ENCODE peak calls at places on chromosomes 5 and 9, in nine cellular contexts. I is skeletal muscle cell, N is right atrium auricular region, U is pancreas, H is GM23248, D is AG09309, J is aorta, T is esophagus muscularis mucosa, M is adrenal gland. E is an unnamed sample.

GRCh38 chr5:124913329-124913653 is 166.9 kb upstream of the ZNF608 start:
- DNase-seq in D (no peak), I (no peak), U (no peak), J (no peak), H (no peak), N (no peak), T (no peak), M (no peak), E (no peak)

GRCh38 chr5:51226420-51226735 is 156.9 kb upstream of the ISL1 start:
- DNase-seq in I (no peak), D (no peak), M (no peak), N (no peak), H (no peak), J (no peak), U (no peak), T (no peak), E (no peak)

GRCh38 chr9:111622626-111623025 is 8.5 kb upstream of the DNAJC25 start:
- DNase-seq in J (peak), H (peak), D (peak), T (no peak), M (peak), I (peak), U (no peak), N (peak), E (no peak)

GRCh38 chr9:74122661-74123060 is 374.5 kb upstream of the RORB start:
- DNase-seq in J (no peak), U (no peak), H (no peak), M (no peak), I (no peak), D (no peak), T (no peak), N (no peak), E (no peak)

GRCh38 chr9:35114921-35115341 is 731 bp downstream of the ATOSB start:
- DNase-seq in J (peak), N (peak), D (no peak), I (no peak), H (peak), M (peak), U (no peak), T (no peak), E (peak)

GRCh38 chr5:179801304-179802206 is 5.1 kb downstream of the MGAT4B start:
- DNase-seq in I (peak), M (peak), H (no peak), D (no peak), U (peak), T (no peak), J (peak), N (no peak), E (peak)

GRCh38 chr9:124776952-124777645 is at the start of gene OLFML2A:
- DNase-seq in N (no peak), J (no peak), D (no peak), H (peak), T (no peak), I (no peak), U (peak), M (no peak), E (peak)

GRCh38 chr5:148390914-148391313 is 7.2 kb downstream of the FBXO38 start:
- DNase-seq in I (no peak), U (no peak), J (no peak), H (no peak), D (no peak), N (no peak), T (no peak), M (no peak), E (no peak)

GRCh38 chr9:33924978-33925797 is 108.2 kb downstream of the UBE2R2 start:
- DNase-seq in J (no peak), H (peak), N (peak), U (no peak), D (peak), T (no peak), M (peak), I (no peak), E (no peak)

GRCh38 chr5:151724360-151724759 is 34.1 kb downstream of the ATOX1 start:
- DNase-seq in H (no peak), M (no peak), U (no peak), T (no peak), N (no peak), D (no peak), J (no peak), I (no peak), E (no peak)

GRCh38 chr5:5490774-5491347 is 68.4 kb downstream of the ICE1 start:
- DNase-seq in D (no peak), I (no peak), H (no peak), N (no peak), M (no peak), T (no peak), U (no peak), J (no peak), E (no peak)

GRCh38 chr9:72554221-72554641 is 32.8 kb downstream of the TMC1 start:
- DNase-seq in U (no peak), J (no peak), H (peak), N (no peak), M (no peak), I (no peak), T (no peak), D (peak), E (no peak)

GRCh38 chr5:89437450-89438435 is 554.8 kb upstream of the MEF2C start:
- DNase-seq in D (no peak), H (peak), M (no peak), J (no peak), I (peak), T (no peak), U (no peak), N (no peak), E (no peak)

GRCh38 chr5:32275421-32275765 is 37.3 kb downstream of the MTMR12 start:
- DNase-seq in T (no peak), I (no peak), J (no peak), U (no peak), H (no peak), M (no peak), N (no peak), D (no peak), E (no peak)

GRCh38 chr9:76717611-76718010 is 46.6 kb upstream of the PCA3 start:
- DNase-seq in N (no peak), J (peak), U (no peak), H (peak), T (no peak), I (no peak), M (peak), D (no peak), E (no peak)

GRCh38 chr9:70385423-70385822 is 29.0 kb downstream of the KLF9 start:
- DNase-seq in H (no peak), U (no peak), D (no peak), I (no peak), T (no peak), J (no peak), N (no peak), M (no peak), E (no peak)

GRCh38 chr9:93035106-93035660 is 23.3 kb upstream of the SUSD3 start:
- DNase-seq in J (no peak), H (no peak), M (no peak), D (no peak), N (no peak), I (no peak), U (no peak), T (no peak), E (no peak)

GRCh38 chr5:132103380-132103951 is 29.9 kb downstream of the CSF2 start:
- DNase-seq in M (peak), U (peak), T (peak), N (peak), J (peak), H (peak), D (peak), I (peak), E (no peak)

GRCh38 chr5:87300744-87301143 is 33.1 kb downstream of the RASA1 start:
- DNase-seq in M (peak), U (no peak), H (peak), T (no peak), N (no peak), I (peak), D (peak), J (peak), E (no peak)

GRCh38 chr5:151223447-151224264 is at the start of gene CCDC69:
- DNase-seq in D (no peak), I (no peak), H (peak), M (peak), N (peak), U (peak), J (peak), T (no peak), E (no peak)

GRCh38 chr5:90153031-90153430 is 256.5 kb downstream of the CETN3 start:
- DNase-seq in H (peak), T (no peak), U (no peak), J (no peak), I (no peak), D (no peak), N (no peak), M (no peak), E (no peak)

GRCh38 chr5:82847564-82847963 is 229.6 kb downstream of the TMEM167A start:
- DNase-seq in U (no peak), H (no peak), I (no peak), J (no peak), T (no peak), N (no peak), M (no peak), D (no peak), E (no peak)

GRCh38 chr5:132498686-132499271 is 8.2 kb upstream of the IRF1 start:
- DNase-seq in M (peak), H (no peak), J (no peak), D (no peak), U (no peak), N (peak), I (no peak), T (peak), E (no peak)

GRCh38 chr5:4514067-4514648 is 626.0 kb upstream of the ADAMTS16 start:
- DNase-seq in M (no peak), N (no peak), I (no peak), U (no peak), J (no peak), D (no peak), T (peak), H (no peak), E (no peak)

GRCh38 chr9:3825724-3826123 is 299.9 kb upstream of the RFX3 start:
- DNase-seq in H (no peak), T (no peak), D (no peak), I (no peak), M (no peak), J (no peak), N (no peak), U (no peak), E (no peak)

GRCh38 chr9:37760416-37761165 is 7.0 kb downstream of the TRMT10B start:
- DNase-seq in U (no peak), N (no peak), I (peak), D (peak), T (no peak), J (no peak), M (no peak), H (peak), E (no peak)

GRCh38 chr5:174732040-174733020 is 7.9 kb downstream of the MSX2 start:
- DNase-seq in H (no peak), T (no peak), N (no peak), I (no peak), D (no peak), M (no peak), U (no peak), J (no peak), E (no peak)

GRCh38 chr5:174733091-174733690 is 8.8 kb downstream of the MSX2 start:
- DNase-seq in U (no peak), M (no peak), D (no peak), N (no peak), I (no peak), T (no peak), H (no peak), J (no peak), E (no peak)

GRCh38 chr5:174733836-174734235 is 9.5 kb downstream of the MSX2 start:
- DNase-seq in D (no peak), H (no peak), U (no peak), I (no peak), M (no peak), J (no peak), N (no peak), T (no peak), E (no peak)

GRCh38 chr5:174729075-174729680 is 4.8 kb downstream of the MSX2 start:
- DNase-seq in I (no peak), D (no peak), H (no peak), N (no peak), U (no peak), J (no peak), M (no peak), T (no peak), E (no peak)

GRCh38 chr5:174731214-174732039 is 7.0 kb downstream of the MSX2 start:
- DNase-seq in J (no peak), T (no peak), H (no peak), I (no peak), U (no peak), D (no peak), M (no peak), N (no peak), E (no peak)
- H3K4me3 ChIP-seq in J (no peak), T (no peak), H (peak), I (no peak), U (no peak), D (no peak), M (no peak), N (no peak), E (no peak)

GRCh38 chr5:112412370-112412769 is 6.7 kb downstream of the EPB41L4A start:
- DNase-seq in D (no peak), U (no peak), N (no peak), M (no peak), H (no peak), J (no peak), I (no peak), T (no peak), E (no peak)
- H3K4me3 ChIP-seq in D (no peak), U (no peak), N (no peak), M (no peak), H (no peak), J (no peak), I (no peak), T (no peak), E (no peak)

GRCh38 chr5:78930742-78931141 is 54.4 kb downstream of the ARSB start:
- DNase-seq in I (no peak), N (no peak), H (peak), U (no peak), J (no peak), M (no peak), T (no peak), D (no peak), E (no peak)

GRCh38 chr5:78925102-78925876 is 59.8 kb downstream of the ARSB start:
- DNase-seq in H (no peak), N (no peak), I (no peak), D (no peak), M (no peak), T (no peak), U (no peak), J (no peak), E (no peak)

GRCh38 chr5:78929833-78930232 is 55.3 kb downstream of the ARSB start:
- DNase-seq in D (no peak), T (no peak), H (no peak), N (no peak), J (no peak), I (no peak), U (no peak), M (no peak), E (no peak)

GRCh38 chr5:78923622-78923970 is 61.5 kb downstream of the ARSB start:
- DNase-seq in N (no peak), M (no peak), H (no peak), I (no peak), D (no peak), U (no peak), J (no peak), T (no peak), E (no peak)

GRCh38 chr5:78927657-78928282 is 57.3 kb downstream of the ARSB start:
- DNase-seq in J (no peak), T (no peak), D (no peak), N (no peak), I (no peak), H (peak), U (no peak), M (no peak), E (no peak)
- H3K4me3 ChIP-seq in J (no peak), T (no peak), D (no peak), N (no peak), I (no peak), H (no peak), U (no peak), M (no peak), E (no peak)

GRCh38 chr5:134072471-134073220 is 41.8 kb upstream of the TCF7 start:
- DNase-seq in H (peak), T (no peak), M (no peak), D (no peak), I (no peak), U (no peak), J (no peak), N (no peak), E (no peak)

GRCh38 chr5:134070979-134071849 is 43.3 kb upstream of the TCF7 start:
- DNase-seq in M (no peak), D (no peak), U (peak), H (peak), T (no peak), I (no peak), J (no peak), N (no peak), E (no peak)

GRCh38 chr5:134071850-134072207 is 42.7 kb upstream of the TCF7 start:
- DNase-seq in J (no peak), D (no peak), H (no peak), T (no peak), M (no peak), N (no peak), I (no peak), U (no peak), E (no peak)

GRCh38 chr5:134069553-134069952 is 44.9 kb upstream of the TCF7 start:
- DNase-seq in N (no peak), H (no peak), U (no peak), M (no peak), T (no peak), I (no peak), D (no peak), J (no peak), E (no peak)

DNA sequence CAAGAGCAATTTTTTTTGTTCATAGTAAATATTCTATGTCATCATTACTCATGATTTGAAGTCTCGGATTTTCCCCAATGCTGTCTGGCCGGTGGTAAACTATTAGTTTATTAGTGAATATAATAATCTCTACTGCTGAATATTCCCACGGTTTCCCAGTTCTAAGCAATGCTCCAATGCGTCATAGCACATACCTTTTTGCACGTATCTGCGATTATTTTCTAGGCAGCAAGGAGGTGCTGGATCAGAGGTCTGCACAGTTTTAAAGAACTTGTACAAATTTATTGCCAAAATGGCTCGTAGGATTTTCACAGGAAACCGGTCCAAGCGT is 43.9 kb upstream of the TCF7 start:
- DNase-seq in J (no peak), M (no peak), U (no peak), T (no peak), D (no peak), H (peak), N (no peak), I (no peak), E (no peak)
- H3K4me3 ChIP-seq in J (no peak), M (no peak), U (peak), T (peak), D (peak), H (peak), N (peak), I (peak), E (peak)

DNA sequence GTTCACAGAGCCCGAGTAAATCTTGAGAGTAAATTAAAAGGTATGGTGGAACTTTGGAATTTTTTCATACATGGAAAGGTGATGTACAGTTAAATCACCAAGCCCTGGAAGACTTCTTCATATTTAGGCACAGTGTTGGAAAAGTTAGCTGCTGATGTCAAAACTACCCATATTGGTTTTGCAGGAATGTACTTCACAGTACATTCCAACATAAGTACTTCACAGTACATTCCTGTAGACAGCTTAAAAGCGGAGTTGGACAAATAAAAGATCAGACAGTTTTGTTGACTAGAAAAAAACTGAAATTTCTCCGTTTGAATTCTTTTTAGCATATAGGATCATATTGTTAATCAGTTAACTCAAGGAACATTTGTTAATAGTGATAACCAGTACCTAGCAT is 1.8 kb downstream of the RANBP17 start:
- DNase-seq in J (no peak), U (no peak), M (no peak), D (peak), N (no peak), T (no peak), H (peak), I (peak), E (no peak)
- H3K4me3 ChIP-seq in J (no peak), U (no peak), M (no peak), D (no peak), N (no peak), T (no peak), H (no peak), I (no peak), E (no peak)

GRCh38 chr5:61626639-61627282 is 294.7 kb downstream of the ZSWIM6 start:
- DNase-seq in U (no peak), T (no peak), I (no peak), D (no peak), M (no peak), H (no peak), J (no peak), N (no peak), E (no peak)

GRCh38 chr5:61632064-61632463 is 300.0 kb downstream of the ZSWIM6 start:
- DNase-seq in D (no peak), M (no peak), U (no peak), T (no peak), N (no peak), H (no peak), I (peak), J (no peak), E (no peak)

GRCh38 chr5:61635271-61635670 is 303.2 kb downstream of the ZSWIM6 start:
- DNase-seq in N (no peak), I (no peak), M (no peak), U (no peak), T (no peak), D (no peak), J (no peak), H (no peak), E (no peak)

GRCh38 chr5:61630908-61631307 is 298.9 kb downstream of the ZSWIM6 start:
- DNase-seq in D (no peak), N (no peak), M (no peak), H (no peak), I (no peak), J (no peak), U (no peak), T (no peak), E (no peak)

DNA sequence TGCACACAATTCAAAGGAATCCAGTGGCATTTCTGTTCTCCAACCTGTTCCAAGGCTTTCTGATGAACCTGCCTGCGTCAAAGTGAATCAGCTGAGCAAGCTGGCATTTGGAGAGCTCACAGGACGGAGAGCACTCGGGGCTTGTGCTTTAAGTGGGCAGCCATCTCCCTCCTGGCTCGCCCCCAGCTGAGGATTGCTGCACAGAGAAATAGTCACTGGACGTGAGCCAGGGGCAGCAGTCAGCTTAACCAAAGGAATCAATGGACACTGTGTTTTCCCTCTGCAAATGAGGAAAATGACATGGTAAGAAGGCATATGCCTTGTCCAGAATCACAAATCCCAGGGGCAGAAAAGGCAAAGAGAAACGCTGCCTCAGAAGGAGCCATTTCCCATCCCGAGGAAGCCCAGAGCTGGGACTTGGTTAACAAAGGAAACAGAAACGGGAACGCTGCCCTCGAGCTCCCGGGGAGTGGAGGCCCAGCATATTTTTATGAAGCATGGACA is 299.4 kb downstream of the ZSWIM6 start:
- DNase-seq in T (no peak), U (no peak), H (peak), M (peak), D (no peak), J (no peak), N (peak), I (peak), E (no peak)
- H3K4me3 ChIP-seq in T (peak), U (no peak), H (no peak), M (no peak), D (no peak), J (no peak), N (peak), I (no peak), E (no peak)